ENCODE peak calls at places on chromosomes 6 and 20, in four cellular contexts. One of them, this sample, is unnamed.

GRCh38 chr6:158322724-158323560 is 10.7 kb downstream of the TULP4 start:
- DNase-seq in astrocyte: peak
- DNase-seq in stimulated activated CD4-positive, alpha-beta T cell treated with anti-CD3 and anti-CD28 coated beads, TNF-alpha, amount 100 ng/mL, for 1 hour: no peak
- DNase-seq in nephron progenitor cell: no peak
- DNase-seq in this sample: no peak

GRCh38 chr20:20003088-20003954 is 13.8 kb upstream of the NAA20 start:
- DNase-seq in astrocyte: no peak
- DNase-seq in stimulated activated CD4-positive, alpha-beta T cell treated with anti-CD3 and anti-CD28 coated beads, TNF-alpha, amount 100 ng/mL, for 1 hour: no peak
- DNase-seq in nephron progenitor cell: no peak
- DNase-seq in this sample: no peak

GRCh38 chr20:17508756-17509155 is 22.4 kb downstream of the BFSP1 start:
- DNase-seq in astrocyte: no peak
- DNase-seq in stimulated activated CD4-positive, alpha-beta T cell treated with anti-CD3 and anti-CD28 coated beads, TNF-alpha, amount 100 ng/mL, for 1 hour: no peak
- DNase-seq in nephron progenitor cell: no peak
- DNase-seq in this sample: peak

GRCh38 chr6:149065658-149066556 is 251.6 kb upstream of the TAB2 start:
- DNase-seq in astrocyte: no peak
- DNase-seq in stimulated activated CD4-positive, alpha-beta T cell treated with anti-CD3 and anti-CD28 coated beads, TNF-alpha, amount 100 ng/mL, for 1 hour: peak
- DNase-seq in nephron progenitor cell: no peak
- DNase-seq in this sample: no peak

GRCh38 chr6:73079611-73079955 is 145.7 kb downstream of the KHDC1L start:
- DNase-seq in astrocyte: peak
- DNase-seq in stimulated activated CD4-positive, alpha-beta T cell treated with anti-CD3 and anti-CD28 coated beads, TNF-alpha, amount 100 ng/mL, for 1 hour: no peak
- DNase-seq in nephron progenitor cell: no peak
- DNase-seq in this sample: no peak

GRCh38 chr6:84508981-84509380 is 255.4 kb downstream of the TBX18 start:
- DNase-seq in astrocyte: peak
- DNase-seq in stimulated activated CD4-positive, alpha-beta T cell treated with anti-CD3 and anti-CD28 coated beads, TNF-alpha, amount 100 ng/mL, for 1 hour: no peak
- DNase-seq in nephron progenitor cell: no peak
- DNase-seq in this sample: no peak

GRCh38 chr6:25202505-25202904 is 76.7 kb upstream of the CARMIL1 start:
- DNase-seq in astrocyte: peak
- DNase-seq in stimulated activated CD4-positive, alpha-beta T cell treated with anti-CD3 and anti-CD28 coated beads, TNF-alpha, amount 100 ng/mL, for 1 hour: no peak
- DNase-seq in nephron progenitor cell: no peak
- DNase-seq in this sample: no peak

GRCh38 chr20:4840831-4841230 is 119.1 kb downstream of the PRND start:
- DNase-seq in astrocyte: no peak
- DNase-seq in stimulated activated CD4-positive, alpha-beta T cell treated with anti-CD3 and anti-CD28 coated beads, TNF-alpha, amount 100 ng/mL, for 1 hour: no peak
- DNase-seq in nephron progenitor cell: no peak
- DNase-seq in this sample: no peak

GRCh38 chr20:38337561-38338140 is 8.6 kb upstream of the LBP start:
- DNase-seq in astrocyte: no peak
- DNase-seq in stimulated activated CD4-positive, alpha-beta T cell treated with anti-CD3 and anti-CD28 coated beads, TNF-alpha, amount 100 ng/mL, for 1 hour: no peak
- DNase-seq in nephron progenitor cell: peak
- DNase-seq in this sample: no peak

GRCh38 chr6:96939019-96939805 is 14.7 kb downstream of the KLHL32 start:
- DNase-seq in astrocyte: peak
- DNase-seq in stimulated activated CD4-positive, alpha-beta T cell treated with anti-CD3 and anti-CD28 coated beads, TNF-alpha, amount 100 ng/mL, for 1 hour: no peak
- DNase-seq in nephron progenitor cell: no peak
- DNase-seq in this sample: no peak

GRCh38 chr20:38393259-38393658 is 41.9 kb downstream of the SNHG17 start:
- DNase-seq in astrocyte: no peak
- DNase-seq in stimulated activated CD4-positive, alpha-beta T cell treated with anti-CD3 and anti-CD28 coated beads, TNF-alpha, amount 100 ng/mL, for 1 hour: no peak
- DNase-seq in nephron progenitor cell: no peak
- DNase-seq in this sample: no peak

GRCh38 chr6:4661391-4661790 is 114.8 kb upstream of the CDYL start:
- DNase-seq in astrocyte: no peak
- DNase-seq in stimulated activated CD4-positive, alpha-beta T cell treated with anti-CD3 and anti-CD28 coated beads, TNF-alpha, amount 100 ng/mL, for 1 hour: no peak
- DNase-seq in nephron progenitor cell: no peak
- DNase-seq in this sample: no peak

GRCh38 chr6:121847806-121848522 is 412.5 kb downstream of the GJA1 start:
- DNase-seq in astrocyte: no peak
- DNase-seq in stimulated activated CD4-positive, alpha-beta T cell treated with anti-CD3 and anti-CD28 coated beads, TNF-alpha, amount 100 ng/mL, for 1 hour: no peak
- DNase-seq in nephron progenitor cell: no peak
- DNase-seq in this sample: no peak

GRCh38 chr6:137727206-137727605 is 139.9 kb upstream of the TNFAIP3 start:
- DNase-seq in astrocyte: no peak
- DNase-seq in stimulated activated CD4-positive, alpha-beta T cell treated with anti-CD3 and anti-CD28 coated beads, TNF-alpha, amount 100 ng/mL, for 1 hour: no peak
- DNase-seq in nephron progenitor cell: no peak
- DNase-seq in this sample: no peak

GRCh38 chr20:42082611-42083010 is 464.4 kb upstream of the CHD6 start:
- DNase-seq in astrocyte: no peak
- DNase-seq in stimulated activated CD4-positive, alpha-beta T cell treated with anti-CD3 and anti-CD28 coated beads, TNF-alpha, amount 100 ng/mL, for 1 hour: no peak
- DNase-seq in nephron progenitor cell: no peak
- DNase-seq in this sample: no peak

GRCh38 chr6:106167105-106167814 is 81.1 kb downstream of the PRDM1 start:
- DNase-seq in astrocyte: no peak
- DNase-seq in stimulated activated CD4-positive, alpha-beta T cell treated with anti-CD3 and anti-CD28 coated beads, TNF-alpha, amount 100 ng/mL, for 1 hour: no peak
- DNase-seq in nephron progenitor cell: no peak
- DNase-seq in this sample: no peak

GRCh38 chr20:13863244-13863643 is 78.4 kb downstream of the NDUFAF5 start:
- DNase-seq in astrocyte: no peak
- DNase-seq in stimulated activated CD4-positive, alpha-beta T cell treated with anti-CD3 and anti-CD28 coated beads, TNF-alpha, amount 100 ng/mL, for 1 hour: no peak
- DNase-seq in nephron progenitor cell: no peak
- DNase-seq in this sample: no peak

GRCh38 chr6:31729515-31729978 is 448 bp upstream of the DDAH2 start:
- DNase-seq in astrocyte: peak
- DNase-seq in stimulated activated CD4-positive, alpha-beta T cell treated with anti-CD3 and anti-CD28 coated beads, TNF-alpha, amount 100 ng/mL, for 1 hour: no peak
- DNase-seq in nephron progenitor cell: peak
- DNase-seq in this sample: peak

GRCh38 chr6:1554881-1555569 is 54.7 kb upstream of the FOXC1 start:
- DNase-seq in astrocyte: peak
- DNase-seq in stimulated activated CD4-positive, alpha-beta T cell treated with anti-CD3 and anti-CD28 coated beads, TNF-alpha, amount 100 ng/mL, for 1 hour: no peak
- DNase-seq in nephron progenitor cell: no peak
- DNase-seq in this sample: peak

GRCh38 chr6:8739454-8739853 is 304.1 kb upstream of the SLC35B3 start:
- DNase-seq in astrocyte: no peak
- DNase-seq in stimulated activated CD4-positive, alpha-beta T cell treated with anti-CD3 and anti-CD28 coated beads, TNF-alpha, amount 100 ng/mL, for 1 hour: no peak
- DNase-seq in nephron progenitor cell: no peak
- DNase-seq in this sample: no peak

GRCh38 chr20:57022306-57022705 is 244.1 kb downstream of the BMP7 start:
- DNase-seq in astrocyte: no peak
- DNase-seq in stimulated activated CD4-positive, alpha-beta T cell treated with anti-CD3 and anti-CD28 coated beads, TNF-alpha, amount 100 ng/mL, for 1 hour: no peak
- DNase-seq in nephron progenitor cell: no peak
- DNase-seq in this sample: no peak

GRCh38 chr20:40564997-40565680 is 123.9 kb downstream of the MAFB start:
- DNase-seq in astrocyte: peak
- DNase-seq in stimulated activated CD4-positive, alpha-beta T cell treated with anti-CD3 and anti-CD28 coated beads, TNF-alpha, amount 100 ng/mL, for 1 hour: no peak
- DNase-seq in nephron progenitor cell: no peak
- DNase-seq in this sample: no peak

GRCh38 chr6:161817881-161818280 is 544.0 kb upstream of the AGPAT4 start:
- DNase-seq in astrocyte: no peak
- DNase-seq in stimulated activated CD4-positive, alpha-beta T cell treated with anti-CD3 and anti-CD28 coated beads, TNF-alpha, amount 100 ng/mL, for 1 hour: no peak
- DNase-seq in nephron progenitor cell: no peak
- DNase-seq in this sample: no peak

This sample was measured in activated effector memory CD4-positive, alpha-beta T cell treated with anti-CD3 and anti-CD28 coated beads, Interleukin-2, amount 50 U/mL, for 16 hours.